ENCODE peak calls at places on chromosome 17, in nine cellular contexts. One of them, this sample, is unnamed.

GRCh38 chr17:40110026-40110425 is 9.6 kb upstream of the NR1D1 start:
- DNase-seq in AML-193: no peak
- DNase-seq in OCI-LY7: no peak
- DNase-seq in right lobe of liver: no peak
- DNase-seq in activated T-helper 1 cell treated with anti-CD3 and anti-CD28 coated beads, Interleukin-12 subunit alpha, Interleukin-12 subunit beta, Interleukin-2, Interleukin-4 antibody, amounts not matched to agents 30 ng/mL and 10 ng/mL and 1 ng/mL, durations not matched to agents 14 hours and 24 hours and 36 hours: no peak
- DNase-seq in CD4-positive, CD25-positive, alpha-beta regulatory T cell: no peak
- DNase-seq in astrocyte of the spinal cord: no peak
- DNase-seq in fibroblast of lung: no peak
- DNase-seq in stimulated activated CD4-positive, alpha-beta T cell treated with anti-CD3 and anti-CD28 coated beads, Interleukin-15, amount 100 ng/mL, for 24 hours: no peak
- DNase-seq in this sample: no peak

GRCh38 chr17:35510031-35510430 is 27.4 kb downstream of the SLFN12L start:
- DNase-seq in AML-193: no peak
- DNase-seq in OCI-LY7: no peak
- DNase-seq in right lobe of liver: no peak
- DNase-seq in activated T-helper 1 cell treated with anti-CD3 and anti-CD28 coated beads, Interleukin-12 subunit alpha, Interleukin-12 subunit beta, Interleukin-2, Interleukin-4 antibody, amounts not matched to agents 30 ng/mL and 10 ng/mL and 1 ng/mL, durations not matched to agents 14 hours and 24 hours and 36 hours: no peak
- DNase-seq in CD4-positive, CD25-positive, alpha-beta regulatory T cell: no peak
- DNase-seq in astrocyte of the spinal cord: no peak
- DNase-seq in fibroblast of lung: no peak
- DNase-seq in stimulated activated CD4-positive, alpha-beta T cell treated with anti-CD3 and anti-CD28 coated beads, Interleukin-15, amount 100 ng/mL, for 24 hours: no peak
- DNase-seq in this sample: no peak

GRCh38 chr17:63838586-63839184 is 3.8 kb downstream of the SMARCD2 start:
- DNase-seq in AML-193: peak
- DNase-seq in OCI-LY7: no peak
- DNase-seq in right lobe of liver: peak
- DNase-seq in activated T-helper 1 cell treated with anti-CD3 and anti-CD28 coated beads, Interleukin-12 subunit alpha, Interleukin-12 subunit beta, Interleukin-2, Interleukin-4 antibody, amounts not matched to agents 30 ng/mL and 10 ng/mL and 1 ng/mL, durations not matched to agents 14 hours and 24 hours and 36 hours: no peak
- DNase-seq in CD4-positive, CD25-positive, alpha-beta regulatory T cell: no peak
- DNase-seq in astrocyte of the spinal cord: peak
- DNase-seq in fibroblast of lung: peak
- DNase-seq in stimulated activated CD4-positive, alpha-beta T cell treated with anti-CD3 and anti-CD28 coated beads, Interleukin-15, amount 100 ng/mL, for 24 hours: no peak
- DNase-seq in this sample: peak

GRCh38 chr17:42509916-42510315 is 26.1 kb upstream of the NAGLU start:
- DNase-seq in AML-193: no peak
- DNase-seq in OCI-LY7: no peak
- DNase-seq in right lobe of liver: no peak
- DNase-seq in activated T-helper 1 cell treated with anti-CD3 and anti-CD28 coated beads, Interleukin-12 subunit alpha, Interleukin-12 subunit beta, Interleukin-2, Interleukin-4 antibody, amounts not matched to agents 30 ng/mL and 10 ng/mL and 1 ng/mL, durations not matched to agents 14 hours and 24 hours and 36 hours: no peak
- DNase-seq in CD4-positive, CD25-positive, alpha-beta regulatory T cell: no peak
- DNase-seq in astrocyte of the spinal cord: no peak
- DNase-seq in fibroblast of lung: no peak
- DNase-seq in stimulated activated CD4-positive, alpha-beta T cell treated with anti-CD3 and anti-CD28 coated beads, Interleukin-15, amount 100 ng/mL, for 24 hours: no peak
- DNase-seq in this sample: no peak

GRCh38 chr17:12996357-12996756 is 21.5 kb downstream of the ELAC2 start:
- DNase-seq in AML-193: no peak
- DNase-seq in OCI-LY7: no peak
- DNase-seq in right lobe of liver: no peak
- DNase-seq in activated T-helper 1 cell treated with anti-CD3 and anti-CD28 coated beads, Interleukin-12 subunit alpha, Interleukin-12 subunit beta, Interleukin-2, Interleukin-4 antibody, amounts not matched to agents 30 ng/mL and 10 ng/mL and 1 ng/mL, durations not matched to agents 14 hours and 24 hours and 36 hours: no peak
- DNase-seq in CD4-positive, CD25-positive, alpha-beta regulatory T cell: no peak
- DNase-seq in astrocyte of the spinal cord: no peak
- DNase-seq in fibroblast of lung: no peak
- DNase-seq in stimulated activated CD4-positive, alpha-beta T cell treated with anti-CD3 and anti-CD28 coated beads, Interleukin-15, amount 100 ng/mL, for 24 hours: no peak
- DNase-seq in this sample: no peak

GRCh38 chr17:69578385-69578936 is 164.0 kb downstream of the MAP2K6 start:
- DNase-seq in AML-193: no peak
- DNase-seq in OCI-LY7: no peak
- DNase-seq in right lobe of liver: no peak
- DNase-seq in activated T-helper 1 cell treated with anti-CD3 and anti-CD28 coated beads, Interleukin-12 subunit alpha, Interleukin-12 subunit beta, Interleukin-2, Interleukin-4 antibody, amounts not matched to agents 30 ng/mL and 10 ng/mL and 1 ng/mL, durations not matched to agents 14 hours and 24 hours and 36 hours: no peak
- DNase-seq in CD4-positive, CD25-positive, alpha-beta regulatory T cell: no peak
- DNase-seq in astrocyte of the spinal cord: no peak
- DNase-seq in fibroblast of lung: no peak
- DNase-seq in stimulated activated CD4-positive, alpha-beta T cell treated with anti-CD3 and anti-CD28 coated beads, Interleukin-15, amount 100 ng/mL, for 24 hours: no peak
- DNase-seq in this sample: no peak

GRCh38 chr17:17723354-17724261 is 42.4 kb downstream of the RAI1 start:
- DNase-seq in AML-193: no peak
- DNase-seq in OCI-LY7: no peak
- DNase-seq in right lobe of liver: no peak
- DNase-seq in activated T-helper 1 cell treated with anti-CD3 and anti-CD28 coated beads, Interleukin-12 subunit alpha, Interleukin-12 subunit beta, Interleukin-2, Interleukin-4 antibody, amounts not matched to agents 30 ng/mL and 10 ng/mL and 1 ng/mL, durations not matched to agents 14 hours and 24 hours and 36 hours: no peak
- DNase-seq in CD4-positive, CD25-positive, alpha-beta regulatory T cell: peak
- DNase-seq in astrocyte of the spinal cord: peak
- DNase-seq in fibroblast of lung: peak
- DNase-seq in stimulated activated CD4-positive, alpha-beta T cell treated with anti-CD3 and anti-CD28 coated beads, Interleukin-15, amount 100 ng/mL, for 24 hours: peak
- DNase-seq in this sample: no peak

GRCh38 chr17:43917348-43918025 is 10.2 kb upstream of the MPP2 start:
- DNase-seq in AML-193: peak
- DNase-seq in OCI-LY7: no peak
- DNase-seq in right lobe of liver: peak
- DNase-seq in activated T-helper 1 cell treated with anti-CD3 and anti-CD28 coated beads, Interleukin-12 subunit alpha, Interleukin-12 subunit beta, Interleukin-2, Interleukin-4 antibody, amounts not matched to agents 30 ng/mL and 10 ng/mL and 1 ng/mL, durations not matched to agents 14 hours and 24 hours and 36 hours: peak
- DNase-seq in CD4-positive, CD25-positive, alpha-beta regulatory T cell: peak
- DNase-seq in astrocyte of the spinal cord: peak
- DNase-seq in fibroblast of lung: peak
- DNase-seq in stimulated activated CD4-positive, alpha-beta T cell treated with anti-CD3 and anti-CD28 coated beads, Interleukin-15, amount 100 ng/mL, for 24 hours: peak
- DNase-seq in this sample: no peak

GRCh38 chr17:34306466-34306865 is 12.8 kb upstream of the CCL8 start:
- DNase-seq in AML-193: no peak
- DNase-seq in OCI-LY7: no peak
- DNase-seq in right lobe of liver: no peak
- DNase-seq in activated T-helper 1 cell treated with anti-CD3 and anti-CD28 coated beads, Interleukin-12 subunit alpha, Interleukin-12 subunit beta, Interleukin-2, Interleukin-4 antibody, amounts not matched to agents 30 ng/mL and 10 ng/mL and 1 ng/mL, durations not matched to agents 14 hours and 24 hours and 36 hours: no peak
- DNase-seq in CD4-positive, CD25-positive, alpha-beta regulatory T cell: no peak
- DNase-seq in astrocyte of the spinal cord: peak
- DNase-seq in fibroblast of lung: peak
- DNase-seq in stimulated activated CD4-positive, alpha-beta T cell treated with anti-CD3 and anti-CD28 coated beads, Interleukin-15, amount 100 ng/mL, for 24 hours: no peak
- DNase-seq in this sample: peak

GRCh38 chr17:45130640-45131293 is 1.5 kb downstream of the PLCD3 start:
- DNase-seq in AML-193: no peak
- DNase-seq in OCI-LY7: no peak
- DNase-seq in right lobe of liver: no peak
- DNase-seq in activated T-helper 1 cell treated with anti-CD3 and anti-CD28 coated beads, Interleukin-12 subunit alpha, Interleukin-12 subunit beta, Interleukin-2, Interleukin-4 antibody, amounts not matched to agents 30 ng/mL and 10 ng/mL and 1 ng/mL, durations not matched to agents 14 hours and 24 hours and 36 hours: no peak
- DNase-seq in CD4-positive, CD25-positive, alpha-beta regulatory T cell: no peak
- DNase-seq in astrocyte of the spinal cord: no peak
- DNase-seq in fibroblast of lung: no peak
- DNase-seq in stimulated activated CD4-positive, alpha-beta T cell treated with anti-CD3 and anti-CD28 coated beads, Interleukin-15, amount 100 ng/mL, for 24 hours: no peak
- DNase-seq in this sample: no peak

GRCh38 chr17:30296499-30297038 is 4.8 kb upstream of the BLMH start:
- DNase-seq in AML-193: no peak
- DNase-seq in OCI-LY7: no peak
- DNase-seq in right lobe of liver: no peak
- DNase-seq in activated T-helper 1 cell treated with anti-CD3 and anti-CD28 coated beads, Interleukin-12 subunit alpha, Interleukin-12 subunit beta, Interleukin-2, Interleukin-4 antibody, amounts not matched to agents 30 ng/mL and 10 ng/mL and 1 ng/mL, durations not matched to agents 14 hours and 24 hours and 36 hours: no peak
- DNase-seq in CD4-positive, CD25-positive, alpha-beta regulatory T cell: no peak
- DNase-seq in astrocyte of the spinal cord: no peak
- DNase-seq in fibroblast of lung: no peak
- DNase-seq in stimulated activated CD4-positive, alpha-beta T cell treated with anti-CD3 and anti-CD28 coated beads, Interleukin-15, amount 100 ng/mL, for 24 hours: no peak
- DNase-seq in this sample: no peak

GRCh38 chr17:58605986-58606385 is 85.9 kb downstream of the TEX14 start:
- DNase-seq in AML-193: no peak
- DNase-seq in OCI-LY7: no peak
- DNase-seq in right lobe of liver: no peak
- DNase-seq in activated T-helper 1 cell treated with anti-CD3 and anti-CD28 coated beads, Interleukin-12 subunit alpha, Interleukin-12 subunit beta, Interleukin-2, Interleukin-4 antibody, amounts not matched to agents 30 ng/mL and 10 ng/mL and 1 ng/mL, durations not matched to agents 14 hours and 24 hours and 36 hours: no peak
- DNase-seq in CD4-positive, CD25-positive, alpha-beta regulatory T cell: no peak
- DNase-seq in astrocyte of the spinal cord: no peak
- DNase-seq in fibroblast of lung: no peak
- DNase-seq in stimulated activated CD4-positive, alpha-beta T cell treated with anti-CD3 and anti-CD28 coated beads, Interleukin-15, amount 100 ng/mL, for 24 hours: no peak
- DNase-seq in this sample: no peak

GRCh38 chr17:48429156-48429555 is 858 bp downstream of the SKAP1 start:
- DNase-seq in AML-193: no peak
- DNase-seq in OCI-LY7: no peak
- DNase-seq in right lobe of liver: no peak
- DNase-seq in activated T-helper 1 cell treated with anti-CD3 and anti-CD28 coated beads, Interleukin-12 subunit alpha, Interleukin-12 subunit beta, Interleukin-2, Interleukin-4 antibody, amounts not matched to agents 30 ng/mL and 10 ng/mL and 1 ng/mL, durations not matched to agents 14 hours and 24 hours and 36 hours: no peak
- DNase-seq in CD4-positive, CD25-positive, alpha-beta regulatory T cell: peak
- DNase-seq in astrocyte of the spinal cord: no peak
- DNase-seq in fibroblast of lung: no peak
- DNase-seq in stimulated activated CD4-positive, alpha-beta T cell treated with anti-CD3 and anti-CD28 coated beads, Interleukin-15, amount 100 ng/mL, for 24 hours: peak
- DNase-seq in this sample: no peak

GRCh38 chr17:55089955-55090573 is 121.5 kb downstream of the STXBP4 start:
- DNase-seq in AML-193: no peak
- DNase-seq in OCI-LY7: no peak
- DNase-seq in right lobe of liver: no peak
- DNase-seq in activated T-helper 1 cell treated with anti-CD3 and anti-CD28 coated beads, Interleukin-12 subunit alpha, Interleukin-12 subunit beta, Interleukin-2, Interleukin-4 antibody, amounts not matched to agents 30 ng/mL and 10 ng/mL and 1 ng/mL, durations not matched to agents 14 hours and 24 hours and 36 hours: peak
- DNase-seq in CD4-positive, CD25-positive, alpha-beta regulatory T cell: peak
- DNase-seq in astrocyte of the spinal cord: peak
- DNase-seq in fibroblast of lung: peak
- DNase-seq in stimulated activated CD4-positive, alpha-beta T cell treated with anti-CD3 and anti-CD28 coated beads, Interleukin-15, amount 100 ng/mL, for 24 hours: peak
- DNase-seq in this sample: peak

GRCh38 chr17:49738456-49739163 is 25.3 kb downstream of the FAM117A start:
- DNase-seq in AML-193: peak
- DNase-seq in OCI-LY7: no peak
- DNase-seq in right lobe of liver: peak
- DNase-seq in activated T-helper 1 cell treated with anti-CD3 and anti-CD28 coated beads, Interleukin-12 subunit alpha, Interleukin-12 subunit beta, Interleukin-2, Interleukin-4 antibody, amounts not matched to agents 30 ng/mL and 10 ng/mL and 1 ng/mL, durations not matched to agents 14 hours and 24 hours and 36 hours: no peak
- DNase-seq in CD4-positive, CD25-positive, alpha-beta regulatory T cell: no peak
- DNase-seq in astrocyte of the spinal cord: no peak
- DNase-seq in fibroblast of lung: no peak
- DNase-seq in stimulated activated CD4-positive, alpha-beta T cell treated with anti-CD3 and anti-CD28 coated beads, Interleukin-15, amount 100 ng/mL, for 24 hours: no peak
- DNase-seq in this sample: no peak

GRCh38 chr17:68544521-68544920 is 32.3 kb downstream of the PRKAR1A start:
- DNase-seq in AML-193: no peak
- DNase-seq in OCI-LY7: no peak
- DNase-seq in right lobe of liver: no peak
- DNase-seq in activated T-helper 1 cell treated with anti-CD3 and anti-CD28 coated beads, Interleukin-12 subunit alpha, Interleukin-12 subunit beta, Interleukin-2, Interleukin-4 antibody, amounts not matched to agents 30 ng/mL and 10 ng/mL and 1 ng/mL, durations not matched to agents 14 hours and 24 hours and 36 hours: no peak
- DNase-seq in CD4-positive, CD25-positive, alpha-beta regulatory T cell: no peak
- DNase-seq in astrocyte of the spinal cord: no peak
- DNase-seq in fibroblast of lung: no peak
- DNase-seq in stimulated activated CD4-positive, alpha-beta T cell treated with anti-CD3 and anti-CD28 coated beads, Interleukin-15, amount 100 ng/mL, for 24 hours: no peak
- DNase-seq in this sample: no peak

GRCh38 chr17:38560503-38561318 is 45.0 kb downstream of the SRCIN1 start:
- DNase-seq in AML-193: peak
- DNase-seq in OCI-LY7: no peak
- DNase-seq in right lobe of liver: no peak
- DNase-seq in activated T-helper 1 cell treated with anti-CD3 and anti-CD28 coated beads, Interleukin-12 subunit alpha, Interleukin-12 subunit beta, Interleukin-2, Interleukin-4 antibody, amounts not matched to agents 30 ng/mL and 10 ng/mL and 1 ng/mL, durations not matched to agents 14 hours and 24 hours and 36 hours: no peak
- DNase-seq in CD4-positive, CD25-positive, alpha-beta regulatory T cell: peak
- DNase-seq in astrocyte of the spinal cord: peak
- DNase-seq in fibroblast of lung: peak
- DNase-seq in stimulated activated CD4-positive, alpha-beta T cell treated with anti-CD3 and anti-CD28 coated beads, Interleukin-15, amount 100 ng/mL, for 24 hours: no peak
- DNase-seq in this sample: no peak

GRCh38 chr17:78200451-78200850 is 13.3 kb downstream of the AFMID start:
- DNase-seq in AML-193: no peak
- DNase-seq in OCI-LY7: no peak
- DNase-seq in right lobe of liver: no peak
- DNase-seq in activated T-helper 1 cell treated with anti-CD3 and anti-CD28 coated beads, Interleukin-12 subunit alpha, Interleukin-12 subunit beta, Interleukin-2, Interleukin-4 antibody, amounts not matched to agents 30 ng/mL and 10 ng/mL and 1 ng/mL, durations not matched to agents 14 hours and 24 hours and 36 hours: no peak
- DNase-seq in CD4-positive, CD25-positive, alpha-beta regulatory T cell: no peak
- DNase-seq in astrocyte of the spinal cord: no peak
- DNase-seq in fibroblast of lung: no peak
- DNase-seq in stimulated activated CD4-positive, alpha-beta T cell treated with anti-CD3 and anti-CD28 coated beads, Interleukin-15, amount 100 ng/mL, for 24 hours: no peak
- DNase-seq in this sample: no peak

GRCh38 chr17:10420811-10421210 is 939 bp downstream of the MYH8 start:
- DNase-seq in AML-193: no peak
- DNase-seq in OCI-LY7: no peak
- DNase-seq in right lobe of liver: no peak
- DNase-seq in activated T-helper 1 cell treated with anti-CD3 and anti-CD28 coated beads, Interleukin-12 subunit alpha, Interleukin-12 subunit beta, Interleukin-2, Interleukin-4 antibody, amounts not matched to agents 30 ng/mL and 10 ng/mL and 1 ng/mL, durations not matched to agents 14 hours and 24 hours and 36 hours: no peak
- DNase-seq in CD4-positive, CD25-positive, alpha-beta regulatory T cell: no peak
- DNase-seq in astrocyte of the spinal cord: no peak
- DNase-seq in fibroblast of lung: no peak
- DNase-seq in stimulated activated CD4-positive, alpha-beta T cell treated with anti-CD3 and anti-CD28 coated beads, Interleukin-15, amount 100 ng/mL, for 24 hours: no peak
- DNase-seq in this sample: peak

GRCh38 chr17:74153456-74153810 is 50.0 kb upstream of the RPL38 start:
- DNase-seq in AML-193: no peak
- DNase-seq in OCI-LY7: no peak
- DNase-seq in right lobe of liver: no peak
- DNase-seq in activated T-helper 1 cell treated with anti-CD3 and anti-CD28 coated beads, Interleukin-12 subunit alpha, Interleukin-12 subunit beta, Interleukin-2, Interleukin-4 antibody, amounts not matched to agents 30 ng/mL and 10 ng/mL and 1 ng/mL, durations not matched to agents 14 hours and 24 hours and 36 hours: no peak
- DNase-seq in CD4-positive, CD25-positive, alpha-beta regulatory T cell: no peak
- DNase-seq in astrocyte of the spinal cord: no peak
- DNase-seq in fibroblast of lung: no peak
- DNase-seq in stimulated activated CD4-positive, alpha-beta T cell treated with anti-CD3 and anti-CD28 coated beads, Interleukin-15, amount 100 ng/mL, for 24 hours: no peak
- DNase-seq in this sample: no peak

GRCh38 chr17:80364091-80364691 is 50.8 kb upstream of the ENDOV start:
- DNase-seq in AML-193: peak
- DNase-seq in OCI-LY7: peak
- DNase-seq in right lobe of liver: peak
- DNase-seq in activated T-helper 1 cell treated with anti-CD3 and anti-CD28 coated beads, Interleukin-12 subunit alpha, Interleukin-12 subunit beta, Interleukin-2, Interleukin-4 antibody, amounts not matched to agents 30 ng/mL and 10 ng/mL and 1 ng/mL, durations not matched to agents 14 hours and 24 hours and 36 hours: no peak
- DNase-seq in CD4-positive, CD25-positive, alpha-beta regulatory T cell: no peak
- DNase-seq in astrocyte of the spinal cord: no peak
- DNase-seq in fibroblast of lung: peak
- DNase-seq in stimulated activated CD4-positive, alpha-beta T cell treated with anti-CD3 and anti-CD28 coated beads, Interleukin-15, amount 100 ng/mL, for 24 hours: no peak
- DNase-seq in this sample: no peak

GRCh38 chr17:17972126-17972951 is at the start of the genes DRC3 and TOM1L2:
- DNase-seq in AML-193: peak
- DNase-seq in OCI-LY7: peak
- DNase-seq in right lobe of liver: peak
- DNase-seq in activated T-helper 1 cell treated with anti-CD3 and anti-CD28 coated beads, Interleukin-12 subunit alpha, Interleukin-12 subunit beta, Interleukin-2, Interleukin-4 antibody, amounts not matched to agents 30 ng/mL and 10 ng/mL and 1 ng/mL, durations not matched to agents 14 hours and 24 hours and 36 hours: peak
- DNase-seq in CD4-positive, CD25-positive, alpha-beta regulatory T cell: peak
- DNase-seq in astrocyte of the spinal cord: peak
- DNase-seq in fibroblast of lung: peak
- DNase-seq in stimulated activated CD4-positive, alpha-beta T cell treated with anti-CD3 and anti-CD28 coated beads, Interleukin-15, amount 100 ng/mL, for 24 hours: peak
- DNase-seq in this sample: peak

GRCh38 chr17:53313746-53314145 is 509.0 kb upstream of the KIF2B start:
- DNase-seq in AML-193: no peak
- DNase-seq in OCI-LY7: no peak
- DNase-seq in right lobe of liver: no peak
- DNase-seq in activated T-helper 1 cell treated with anti-CD3 and anti-CD28 coated beads, Interleukin-12 subunit alpha, Interleukin-12 subunit beta, Interleukin-2, Interleukin-4 antibody, amounts not matched to agents 30 ng/mL and 10 ng/mL and 1 ng/mL, durations not matched to agents 14 hours and 24 hours and 36 hours: no peak
- DNase-seq in CD4-positive, CD25-positive, alpha-beta regulatory T cell: no peak
- DNase-seq in astrocyte of the spinal cord: peak
- DNase-seq in fibroblast of lung: peak
- DNase-seq in stimulated activated CD4-positive, alpha-beta T cell treated with anti-CD3 and anti-CD28 coated beads, Interleukin-15, amount 100 ng/mL, for 24 hours: no peak
- DNase-seq in this sample: no peak

GRCh38 chr17:50096092-50096491 is 941 bp downstream of the PDK2 start:
- DNase-seq in AML-193: no peak
- DNase-seq in OCI-LY7: no peak
- DNase-seq in right lobe of liver: no peak
- DNase-seq in activated T-helper 1 cell treated with anti-CD3 and anti-CD28 coated beads, Interleukin-12 subunit alpha, Interleukin-12 subunit beta, Interleukin-2, Interleukin-4 antibody, amounts not matched to agents 30 ng/mL and 10 ng/mL and 1 ng/mL, durations not matched to agents 14 hours and 24 hours and 36 hours: no peak
- DNase-seq in CD4-positive, CD25-positive, alpha-beta regulatory T cell: no peak
- DNase-seq in astrocyte of the spinal cord: no peak
- DNase-seq in fibroblast of lung: no peak
- DNase-seq in stimulated activated CD4-positive, alpha-beta T cell treated with anti-CD3 and anti-CD28 coated beads, Interleukin-15, amount 100 ng/mL, for 24 hours: no peak
- DNase-seq in this sample: no peak

GRCh38 chr17:5000237-5000639 is 2.5 kb downstream of the KIF1C start:
- DNase-seq in AML-193: no peak
- DNase-seq in OCI-LY7: no peak
- DNase-seq in right lobe of liver: peak
- DNase-seq in activated T-helper 1 cell treated with anti-CD3 and anti-CD28 coated beads, Interleukin-12 subunit alpha, Interleukin-12 subunit beta, Interleukin-2, Interleukin-4 antibody, amounts not matched to agents 30 ng/mL and 10 ng/mL and 1 ng/mL, durations not matched to agents 14 hours and 24 hours and 36 hours: no peak
- DNase-seq in CD4-positive, CD25-positive, alpha-beta regulatory T cell: no peak
- DNase-seq in astrocyte of the spinal cord: no peak
- DNase-seq in fibroblast of lung: no peak
- DNase-seq in stimulated activated CD4-positive, alpha-beta T cell treated with anti-CD3 and anti-CD28 coated beads, Interleukin-15, amount 100 ng/mL, for 24 hours: no peak
- DNase-seq in this sample: peak

GRCh38 chr17:70073326-70073725 is 1.7 kb upstream of the KCNJ16 start:
- DNase-seq in AML-193: no peak
- DNase-seq in OCI-LY7: no peak
- DNase-seq in right lobe of liver: no peak
- DNase-seq in activated T-helper 1 cell treated with anti-CD3 and anti-CD28 coated beads, Interleukin-12 subunit alpha, Interleukin-12 subunit beta, Interleukin-2, Interleukin-4 antibody, amounts not matched to agents 30 ng/mL and 10 ng/mL and 1 ng/mL, durations not matched to agents 14 hours and 24 hours and 36 hours: no peak
- DNase-seq in CD4-positive, CD25-positive, alpha-beta regulatory T cell: no peak
- DNase-seq in astrocyte of the spinal cord: no peak
- DNase-seq in fibroblast of lung: no peak
- DNase-seq in stimulated activated CD4-positive, alpha-beta T cell treated with anti-CD3 and anti-CD28 coated beads, Interleukin-15, amount 100 ng/mL, for 24 hours: no peak
- DNase-seq in this sample: no peak

GRCh38 chr17:82090549-82091263 is 7.3 kb downstream of the FASN start:
- DNase-seq in AML-193: no peak
- DNase-seq in OCI-LY7: no peak
- DNase-seq in right lobe of liver: no peak
- DNase-seq in activated T-helper 1 cell treated with anti-CD3 and anti-CD28 coated beads, Interleukin-12 subunit alpha, Interleukin-12 subunit beta, Interleukin-2, Interleukin-4 antibody, amounts not matched to agents 30 ng/mL and 10 ng/mL and 1 ng/mL, durations not matched to agents 14 hours and 24 hours and 36 hours: no peak
- DNase-seq in CD4-positive, CD25-positive, alpha-beta regulatory T cell: no peak
- DNase-seq in astrocyte of the spinal cord: no peak
- DNase-seq in fibroblast of lung: no peak
- DNase-seq in stimulated activated CD4-positive, alpha-beta T cell treated with anti-CD3 and anti-CD28 coated beads, Interleukin-15, amount 100 ng/mL, for 24 hours: peak
- DNase-seq in this sample: no peak

GRCh38 chr17:15882058-15882720 is 62.7 kb upstream of the ADORA2B start:
- DNase-seq in AML-193: no peak
- DNase-seq in OCI-LY7: no peak
- DNase-seq in right lobe of liver: no peak
- DNase-seq in activated T-helper 1 cell treated with anti-CD3 and anti-CD28 coated beads, Interleukin-12 subunit alpha, Interleukin-12 subunit beta, Interleukin-2, Interleukin-4 antibody, amounts not matched to agents 30 ng/mL and 10 ng/mL and 1 ng/mL, durations not matched to agents 14 hours and 24 hours and 36 hours: no peak
- DNase-seq in CD4-positive, CD25-positive, alpha-beta regulatory T cell: no peak
- DNase-seq in astrocyte of the spinal cord: no peak
- DNase-seq in fibroblast of lung: no peak
- DNase-seq in stimulated activated CD4-positive, alpha-beta T cell treated with anti-CD3 and anti-CD28 coated beads, Interleukin-15, amount 100 ng/mL, for 24 hours: no peak
- DNase-seq in this sample: no peak

GRCh38 chr17:7491583-7491982 is 7.4 kb downstream of the POLR2A start:
- DNase-seq in AML-193: no peak
- DNase-seq in OCI-LY7: no peak
- DNase-seq in right lobe of liver: no peak
- DNase-seq in activated T-helper 1 cell treated with anti-CD3 and anti-CD28 coated beads, Interleukin-12 subunit alpha, Interleukin-12 subunit beta, Interleukin-2, Interleukin-4 antibody, amounts not matched to agents 30 ng/mL and 10 ng/mL and 1 ng/mL, durations not matched to agents 14 hours and 24 hours and 36 hours: no peak
- DNase-seq in CD4-positive, CD25-positive, alpha-beta regulatory T cell: no peak
- DNase-seq in astrocyte of the spinal cord: no peak
- DNase-seq in fibroblast of lung: no peak
- DNase-seq in stimulated activated CD4-positive, alpha-beta T cell treated with anti-CD3 and anti-CD28 coated beads, Interleukin-15, amount 100 ng/mL, for 24 hours: no peak
- DNase-seq in this sample: peak

GRCh38 chr17:80189611-80190010 is 19.8 kb downstream of the CARD14 start:
- DNase-seq in AML-193: no peak
- DNase-seq in OCI-LY7: no peak
- DNase-seq in right lobe of liver: no peak
- DNase-seq in activated T-helper 1 cell treated with anti-CD3 and anti-CD28 coated beads, Interleukin-12 subunit alpha, Interleukin-12 subunit beta, Interleukin-2, Interleukin-4 antibody, amounts not matched to agents 30 ng/mL and 10 ng/mL and 1 ng/mL, durations not matched to agents 14 hours and 24 hours and 36 hours: no peak
- DNase-seq in CD4-positive, CD25-positive, alpha-beta regulatory T cell: no peak
- DNase-seq in astrocyte of the spinal cord: no peak
- DNase-seq in fibroblast of lung: no peak
- DNase-seq in stimulated activated CD4-positive, alpha-beta T cell treated with anti-CD3 and anti-CD28 coated beads, Interleukin-15, amount 100 ng/mL, for 24 hours: no peak
- DNase-seq in this sample: no peak

GRCh38 chr17:38798614-38799500 is 499 bp downstream of the PIP4K2B start:
- DNase-seq in AML-193: peak
- DNase-seq in OCI-LY7: no peak
- DNase-seq in right lobe of liver: peak
- DNase-seq in activated T-helper 1 cell treated with anti-CD3 and anti-CD28 coated beads, Interleukin-12 subunit alpha, Interleukin-12 subunit beta, Interleukin-2, Interleukin-4 antibody, amounts not matched to agents 30 ng/mL and 10 ng/mL and 1 ng/mL, durations not matched to agents 14 hours and 24 hours and 36 hours: peak
- DNase-seq in CD4-positive, CD25-positive, alpha-beta regulatory T cell: no peak
- DNase-seq in astrocyte of the spinal cord: peak
- DNase-seq in fibroblast of lung: peak
- DNase-seq in stimulated activated CD4-positive, alpha-beta T cell treated with anti-CD3 and anti-CD28 coated beads, Interleukin-15, amount 100 ng/mL, for 24 hours: peak
- DNase-seq in this sample: peak

This sample was measured in LHCN-M2.